ENCODE peak calls at places on chromosomes 12 and 14, in nine cellular contexts. Z is ovary, B is astrocyte of the spinal cord, W is neural crest cell, X is tibial artery, E is suprapubic skin, K is WTC11, I is BE2C, S is AG10803. O is an unnamed sample.

GRCh38 chr12:81729781-81730180 is 29.4 kb downstream of the PPFIA2 start:
- DNase-seq in Z (no peak), B (no peak), W (no peak), X (no peak), E (no peak), K (no peak), I (no peak), S (no peak), O (no peak)

GRCh38 chr12:93982847-93983315 is 165.5 kb upstream of the PLXNC1 start:
- DNase-seq in Z (no peak), B (peak), W (no peak), X (no peak), E (no peak), K (no peak), I (no peak), S (peak), O (no peak)

GRCh38 chr14:61927521-61927920 is 165.3 kb downstream of the SNAPC1 start:
- DNase-seq in Z (no peak), B (peak), W (no peak), X (no peak), E (no peak), K (no peak), I (no peak), S (peak), O (no peak)

GRCh38 chr12:5808956-5809355 is 136.1 kb downstream of the ANO2 start:
- DNase-seq in Z (no peak), B (peak), W (no peak), X (no peak), E (no peak), K (no peak), I (no peak), S (peak), O (no peak)

GRCh38 chr12:19181666-19182426 is 52.3 kb downstream of the PLEKHA5 start:
- DNase-seq in Z (no peak), B (peak), W (no peak), X (no peak), E (no peak), K (no peak), I (no peak), S (no peak), O (no peak)

GRCh38 chr12:78804262-78804661 is 60.3 kb upstream of the SYT1 start:
- DNase-seq in Z (no peak), B (no peak), W (no peak), X (no peak), E (peak), K (no peak), I (no peak), S (no peak), O (no peak)

GRCh38 chr12:15157200-15157599 is 64.0 kb downstream of the RERG start:
- DNase-seq in Z (no peak), B (no peak), W (no peak), X (no peak), E (no peak), K (no peak), I (no peak), S (no peak), O (no peak)

GRCh38 chr12:5383961-5384360 is 47.9 kb upstream of the NTF3 start:
- DNase-seq in Z (no peak), B (no peak), W (no peak), X (no peak), E (no peak), K (no peak), I (no peak), S (peak), O (no peak)

GRCh38 chr14:53411110-53411509 is 258.0 kb upstream of the DDHD1 start:
- DNase-seq in Z (no peak), B (peak), W (no peak), X (no peak), E (no peak), K (no peak), I (no peak), S (peak), O (no peak)

GRCh38 chr14:68939893-68940613 is 39.0 kb downstream of the ACTN1 start:
- DNase-seq in Z (peak), B (peak), W (no peak), X (peak), E (no peak), K (peak), I (peak), S (peak), O (no peak)

GRCh38 chr12:28795306-28795705 is 353.8 kb upstream of the FAR2 start:
- DNase-seq in Z (no peak), B (peak), W (no peak), X (no peak), E (no peak), K (no peak), I (no peak), S (peak), O (no peak)

GRCh38 chr12:80189241-80189640 is 89.9 kb downstream of the OTOGL start:
- DNase-seq in Z (no peak), B (peak), W (no peak), X (no peak), E (no peak), K (no peak), I (no peak), S (peak), O (no peak)

GRCh38 chr12:127310548-127310947 is 956.4 kb upstream of the TMEM132C start:
- DNase-seq in Z (no peak), B (no peak), W (no peak), X (no peak), E (no peak), K (no peak), I (no peak), S (no peak), O (no peak)

GRCh38 chr14:94412671-94413638 is 24.6 kb upstream of the SERPINA1 start:
- DNase-seq in Z (no peak), B (no peak), W (no peak), X (no peak), E (no peak), K (peak), I (no peak), S (no peak), O (no peak)

GRCh38 chr14:74207943-74208342 is 31.3 kb upstream of the VSX2 start:
- DNase-seq in Z (no peak), B (no peak), W (no peak), X (no peak), E (no peak), K (peak), I (no peak), S (no peak), O (no peak)

GRCh38 chr14:60328588-60328987 is 79.6 kb downstream of the PPM1A start:
- DNase-seq in Z (no peak), B (no peak), W (no peak), X (no peak), E (no peak), K (peak), I (no peak), S (no peak), O (no peak)

GRCh38 chr12:65324056-65324455 is 45.6 kb downstream of the MSRB3 start:
- DNase-seq in Z (no peak), B (no peak), W (no peak), X (no peak), E (no peak), K (no peak), I (no peak), S (peak), O (no peak)

GRCh38 chr12:848519-849191 is 96.3 kb downstream of the WNK1 start:
- DNase-seq in Z (no peak), B (peak), W (no peak), X (no peak), E (no peak), K (no peak), I (no peak), S (no peak), O (peak)

GRCh38 chr14:64812412-64812811 is 67.3 kb downstream of the SPTB start:
- DNase-seq in Z (no peak), B (no peak), W (no peak), X (no peak), E (no peak), K (peak), I (no peak), S (no peak), O (no peak)

GRCh38 chr12:63138484-63138883 is 12.5 kb downstream of the AVPR1A start:
- DNase-seq in Z (no peak), B (no peak), W (no peak), X (no peak), E (no peak), K (no peak), I (no peak), S (no peak), O (no peak)

GRCh38 chr12:105256921-105257320 is 20.9 kb upstream of the APPL2 start:
- DNase-seq in Z (no peak), B (peak), W (no peak), X (no peak), E (no peak), K (no peak), I (no peak), S (peak), O (no peak)

GRCh38 chr12:2243275-2243674 is 190.5 kb downstream of the CACNA1C start:
- DNase-seq in Z (no peak), B (no peak), W (no peak), X (no peak), E (no peak), K (no peak), I (no peak), S (peak), O (no peak)

GRCh38 chr14:30179381-30180130 is 251.9 kb upstream of the PRKD1 start:
- DNase-seq in Z (no peak), B (peak), W (no peak), X (no peak), E (no peak), K (no peak), I (no peak), S (peak), O (no peak)

GRCh38 chr14:73209943-73210342 is 27.4 kb upstream of the PAPLN start:
- DNase-seq in Z (no peak), B (peak), W (no peak), X (no peak), E (no peak), K (no peak), I (no peak), S (no peak), O (no peak)

GRCh38 chr12:11727133-11727664 is 77.7 kb downstream of the ETV6 start:
- DNase-seq in Z (no peak), B (no peak), W (no peak), X (no peak), E (no peak), K (no peak), I (no peak), S (no peak), O (no peak)

GRCh38 chr14:65223636-65224035 is 121.3 kb upstream of the MAX start:
- DNase-seq in Z (no peak), B (no peak), W (no peak), X (no peak), E (no peak), K (no peak), I (no peak), S (no peak), O (no peak)

GRCh38 chr12:41552507-41553047 is 364.5 kb downstream of the PDZRN4 start:
- DNase-seq in Z (no peak), B (no peak), W (no peak), X (no peak), E (no peak), K (no peak), I (no peak), S (no peak), O (no peak)

GRCh38 chr12:2108975-2109671 is 56.3 kb downstream of the CACNA1C start:
- DNase-seq in Z (no peak), B (no peak), W (no peak), X (no peak), E (no peak), K (no peak), I (no peak), S (no peak), O (no peak)

GRCh38 chr12:80040075-80040738 is 59.1 kb upstream of the OTOGL start:
- DNase-seq in Z (no peak), B (peak), W (no peak), X (no peak), E (no peak), K (no peak), I (no peak), S (peak), O (no peak)

GRCh38 chr12:22687677-22688076 is 62.7 kb downstream of the ETNK1 start:
- DNase-seq in Z (no peak), B (peak), W (no peak), X (no peak), E (no peak), K (no peak), I (no peak), S (peak), O (peak)

GRCh38 chr14:35050652-35051051 is 4.6 kb downstream of the FAM177A1 start:
- DNase-seq in Z (no peak), B (peak), W (no peak), X (no peak), E (no peak), K (no peak), I (no peak), S (peak), O (no peak)

GRCh38 chr12:65965358-65965757 is 141.1 kb downstream of the HMGA2 start:
- DNase-seq in Z (no peak), B (peak), W (no peak), X (no peak), E (no peak), K (no peak), I (no peak), S (no peak), O (no peak)

GRCh38 chr14:54564799-54565235 is 2.1 kb upstream of the SAMD4A start:
- DNase-seq in Z (no peak), B (peak), W (no peak), X (peak), E (no peak), K (no peak), I (no peak), S (peak), O (no peak)

GRCh38 chr14:43449291-43449690 is 1057.8 kb downstream of the FSCB start:
- DNase-seq in Z (no peak), B (no peak), W (no peak), X (no peak), E (no peak), K (no peak), I (no peak), S (no peak), O (no peak)

GRCh38 chr14:29607129-29607528 is 320.5 kb downstream of the PRKD1 start:
- DNase-seq in Z (no peak), B (no peak), W (no peak), X (no peak), E (no peak), K (no peak), I (no peak), S (no peak), O (no peak)

GRCh38 chr14:21044106-21044618 is 2.0 kb downstream of the RNASE7 start:
- DNase-seq in Z (no peak), B (no peak), W (no peak), X (no peak), E (no peak), K (no peak), I (peak), S (no peak), O (no peak)

GRCh38 chr14:75579882-75580281 is 1.5 kb downstream of the FLVCR2 start:
- DNase-seq in Z (no peak), B (no peak), W (no peak), X (no peak), E (no peak), K (no peak), I (no peak), S (no peak), O (no peak)

GRCh38 chr12:27006797-27007467 is 7.3 kb downstream of the TM7SF3 start:
- DNase-seq in Z (no peak), B (no peak), W (no peak), X (no peak), E (no peak), K (no peak), I (no peak), S (no peak), O (no peak)

GRCh38 chr12:27012982-27013255 is 1.3 kb downstream of the TM7SF3 start:
- DNase-seq in Z (no peak), B (no peak), W (no peak), X (no peak), E (no peak), K (no peak), I (no peak), S (no peak), O (no peak)

GRCh38 chr12:27008070-27008469 is 6.1 kb downstream of the TM7SF3 start:
- DNase-seq in Z (no peak), B (no peak), W (no peak), X (no peak), E (no peak), K (no peak), I (no peak), S (no peak), O (no peak)

GRCh38 chr12:27012239-27012981 is 1.8 kb downstream of the TM7SF3 start:
- DNase-seq in Z (no peak), B (no peak), W (no peak), X (no peak), E (no peak), K (no peak), I (no peak), S (no peak), O (no peak)

DNA sequence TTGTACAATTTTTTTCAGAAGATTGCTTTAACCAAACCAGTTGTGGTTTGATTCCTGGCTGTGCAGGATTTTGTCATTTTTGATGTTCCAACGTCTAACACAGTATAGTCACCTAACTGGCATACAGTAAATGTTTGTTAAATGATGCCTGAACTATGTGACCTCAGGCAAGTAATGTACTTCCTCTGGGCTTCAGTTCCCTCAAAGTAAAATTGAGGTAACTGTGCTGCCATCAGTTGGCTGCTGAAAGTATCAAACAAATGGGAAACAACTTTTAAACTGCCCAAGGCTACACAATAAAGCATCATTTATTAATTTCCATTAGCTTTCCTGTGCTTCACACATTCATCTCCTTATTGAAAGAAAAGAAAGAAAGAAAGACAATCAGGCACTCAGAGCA is 4.3 kb downstream of the TM7SF3 start:
- DNase-seq in Z (no peak), B (no peak), W (no peak), X (no peak), E (no peak), K (no peak), I (no peak), S (peak), O (peak)
- TF ChIP-seq CTCF in Z (no peak), B (no peak), W (no peak), X (no peak), E (no peak), K (no peak), I (no peak), S (no peak), O (no peak)

DNA sequence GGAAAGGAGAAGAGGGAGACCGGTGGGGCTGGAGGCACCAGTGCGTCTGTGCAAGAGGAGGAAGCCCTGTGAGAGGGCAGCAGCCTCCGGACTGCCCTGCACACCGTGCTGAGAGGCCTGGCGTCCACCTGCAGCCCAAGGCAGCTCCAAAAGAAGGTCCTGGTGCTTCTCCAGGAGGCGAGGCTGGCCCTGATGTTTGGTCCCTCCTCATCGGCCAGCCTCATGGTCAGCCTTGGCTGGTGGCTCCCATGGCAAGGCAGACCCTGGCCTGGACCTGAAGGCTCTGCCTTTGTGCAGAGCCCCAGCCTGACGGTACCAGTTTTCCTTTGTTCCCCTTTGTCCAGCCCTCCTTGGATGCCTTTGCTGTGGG is 7.9 kb downstream of the ADSS1 start:
- DNase-seq in Z (no peak), B (no peak), W (no peak), X (no peak), E (no peak), K (no peak), I (no peak), S (no peak), O (no peak)
- TF ChIP-seq CTCF in Z (no peak), B (no peak), W (no peak), X (no peak), E (no peak), K (no peak), I (no peak), S (no peak), O (no peak)

DNA sequence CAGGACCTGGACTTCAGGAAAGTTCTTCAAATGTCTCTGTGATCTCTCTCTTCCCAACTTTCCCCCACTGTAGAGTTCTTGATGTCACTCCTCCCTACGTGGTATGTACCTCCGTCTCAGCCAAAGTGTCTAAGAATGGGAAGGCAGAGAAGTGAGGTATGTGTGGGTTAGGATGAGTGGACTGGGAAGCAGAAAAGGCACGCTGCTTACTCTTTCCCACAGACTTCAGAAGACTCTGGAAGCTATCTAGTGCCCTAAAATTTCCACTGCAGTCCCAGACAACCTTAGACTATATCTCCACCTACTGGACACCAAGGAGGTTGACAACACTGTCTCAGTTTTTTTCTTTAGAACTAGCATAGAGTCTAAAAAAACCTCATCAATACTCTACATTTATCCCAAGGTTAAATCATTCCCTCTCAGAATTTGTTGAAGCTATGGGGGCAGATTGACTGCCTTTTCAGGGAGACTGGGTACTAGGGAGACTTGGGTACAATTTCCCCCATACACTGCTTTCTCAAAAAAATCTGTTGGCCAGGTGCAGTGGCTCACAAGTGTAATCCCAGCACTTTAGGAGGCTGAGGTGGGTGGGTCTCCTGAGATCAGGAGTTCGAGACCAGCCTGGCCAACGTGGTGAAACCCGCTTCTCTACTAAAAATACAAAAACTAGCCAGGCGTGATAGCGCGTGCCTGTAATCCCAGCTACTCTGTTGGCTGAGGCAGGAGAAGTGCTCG is 20.6 kb upstream of the ITGA5 start:
- DNase-seq in Z (no peak), B (peak), W (no peak), X (no peak), E (no peak), K (no peak), I (no peak), S (peak), O (peak)
- TF ChIP-seq CTCF in Z (peak), B (peak), W (peak), X (peak), E (peak), K (peak), I (peak), S (peak), O (peak)

DNA sequence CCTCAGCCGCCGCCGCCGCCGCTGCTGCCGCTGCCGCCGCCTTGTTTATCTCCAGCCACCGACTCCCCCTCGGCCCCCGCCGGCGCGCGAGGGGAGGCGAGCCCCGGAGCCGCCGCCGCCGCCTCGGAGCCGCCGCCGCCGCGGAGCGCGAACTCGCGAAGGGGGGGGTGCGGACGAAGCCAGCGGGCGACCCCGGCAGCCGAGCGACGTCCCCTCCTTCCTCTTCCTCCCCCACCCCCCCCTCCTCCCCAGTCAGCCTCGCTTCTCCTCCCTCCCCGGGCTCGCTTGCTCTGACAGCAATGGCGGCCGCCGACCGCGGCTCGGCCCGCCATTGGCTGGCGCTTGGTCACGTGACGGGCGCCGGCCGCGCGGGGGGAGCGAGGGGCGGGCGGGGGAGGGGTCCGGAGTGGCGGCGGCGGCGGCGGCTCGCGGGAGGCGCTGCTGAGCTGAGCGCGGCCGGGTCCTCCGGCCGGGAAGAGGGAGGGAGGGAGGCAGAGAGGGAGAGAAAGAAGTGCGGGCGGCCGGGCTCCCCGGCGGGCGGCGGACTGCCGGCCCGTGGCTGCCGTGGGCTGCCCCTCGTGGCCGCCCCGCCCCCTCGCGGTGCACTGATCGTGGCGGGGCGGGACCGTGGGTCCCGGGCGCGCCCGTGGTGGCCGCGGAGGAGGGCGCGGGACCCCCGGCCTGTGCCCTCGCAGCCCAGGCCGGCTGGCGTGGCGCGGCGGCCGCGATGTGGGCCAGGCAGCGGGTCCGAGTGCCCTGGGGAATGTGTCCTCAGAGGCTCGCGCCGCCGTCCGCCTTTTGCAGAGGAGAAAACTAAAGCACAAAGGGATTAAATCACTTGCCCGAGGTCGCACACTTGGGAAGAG is at the start of gene MED13L:
- DNase-seq in Z (peak), B (peak), W (peak), X (peak), E (peak), K (peak), I (peak), S (peak), O (peak)
- TF ChIP-seq CTCF in Z (peak), B (peak), W (peak), X (peak), E (peak), K (no peak), I (no peak), S (peak), O (peak)